ENCODE peak calls at places on chromosomes 16 and 17, in six cellular contexts. One of them, this sample, is unnamed.

GRCh38 chr16:27378871-27379580 is 22.9 kb upstream of the IL21R start:
- DNase-seq in right atrium auricular region: no peak
- DNase-seq in HT1080: no peak
- DNase-seq in COR-L47: no peak
- DNase-seq in T-helper 9 cell: no peak
- DNase-seq in heart left ventricle: no peak
- DNase-seq in this sample: no peak

GRCh38 chr17:49390548-49391324 is 23.9 kb downstream of the PHB1 start:
- DNase-seq in right atrium auricular region: no peak
- DNase-seq in HT1080: peak
- DNase-seq in COR-L47: no peak
- DNase-seq in T-helper 9 cell: no peak
- DNase-seq in heart left ventricle: peak
- DNase-seq in this sample: peak

GRCh38 chr17:57138956-57139576 is 54.0 kb downstream of the AKAP1 start:
- DNase-seq in right atrium auricular region: no peak
- DNase-seq in HT1080: peak
- DNase-seq in COR-L47: no peak
- DNase-seq in T-helper 9 cell: no peak
- DNase-seq in heart left ventricle: no peak
- DNase-seq in this sample: no peak

GRCh38 chr16:88699180-88699579 is 7.0 kb downstream of the RNF166 start:
- DNase-seq in right atrium auricular region: no peak
- DNase-seq in HT1080: no peak
- DNase-seq in COR-L47: no peak
- DNase-seq in T-helper 9 cell: no peak
- DNase-seq in heart left ventricle: no peak
- DNase-seq in this sample: no peak

GRCh38 chr17:39011907-39012468 is 44.8 kb upstream of the FBXO47 start:
- DNase-seq in right atrium auricular region: peak
- DNase-seq in HT1080: no peak
- DNase-seq in COR-L47: no peak
- DNase-seq in T-helper 9 cell: no peak
- DNase-seq in heart left ventricle: no peak
- DNase-seq in this sample: peak

GRCh38 chr17:7308625-7309433 is 1.4 kb downstream of the EIF5A start:
- DNase-seq in right atrium auricular region: peak
- DNase-seq in HT1080: peak
- DNase-seq in COR-L47: peak
- DNase-seq in T-helper 9 cell: peak
- DNase-seq in heart left ventricle: no peak
- DNase-seq in this sample: peak

GRCh38 chr17:29555840-29556239 is 11.0 kb downstream of the ABHD15 start:
- DNase-seq in right atrium auricular region: no peak
- DNase-seq in HT1080: no peak
- DNase-seq in COR-L47: no peak
- DNase-seq in T-helper 9 cell: no peak
- DNase-seq in heart left ventricle: no peak
- DNase-seq in this sample: peak

GRCh38 chr17:43669971-43670644 is 8.4 kb upstream of the MEOX1 start:
- DNase-seq in right atrium auricular region: no peak
- DNase-seq in HT1080: no peak
- DNase-seq in COR-L47: no peak
- DNase-seq in T-helper 9 cell: no peak
- DNase-seq in heart left ventricle: peak
- DNase-seq in this sample: peak

GRCh38 chr17:37702605-37703004 is 42.3 kb downstream of the HNF1B start:
- DNase-seq in right atrium auricular region: no peak
- DNase-seq in HT1080: peak
- DNase-seq in COR-L47: no peak
- DNase-seq in T-helper 9 cell: no peak
- DNase-seq in heart left ventricle: no peak
- DNase-seq in this sample: no peak

GRCh38 chr17:80629298-80630028 is 84.8 kb downstream of the RPTOR start:
- DNase-seq in right atrium auricular region: no peak
- DNase-seq in HT1080: no peak
- DNase-seq in COR-L47: no peak
- DNase-seq in T-helper 9 cell: no peak
- DNase-seq in heart left ventricle: no peak
- DNase-seq in this sample: peak

GRCh38 chr17:49197346-49197998 is 12.9 kb downstream of the GNGT2 start:
- DNase-seq in right atrium auricular region: no peak
- DNase-seq in HT1080: peak
- DNase-seq in COR-L47: no peak
- DNase-seq in T-helper 9 cell: no peak
- DNase-seq in heart left ventricle: no peak
- DNase-seq in this sample: no peak

GRCh38 chr17:7916799-7917198 is 710 bp upstream of the RNF227 start:
- DNase-seq in right atrium auricular region: no peak
- DNase-seq in HT1080: peak
- DNase-seq in COR-L47: no peak
- DNase-seq in T-helper 9 cell: no peak
- DNase-seq in heart left ventricle: peak
- DNase-seq in this sample: peak

GRCh38 chr16:71834291-71834690 is 11.5 kb upstream of the ATXN1L start:
- DNase-seq in right atrium auricular region: no peak
- DNase-seq in HT1080: no peak
- DNase-seq in COR-L47: no peak
- DNase-seq in T-helper 9 cell: no peak
- DNase-seq in heart left ventricle: no peak
- DNase-seq in this sample: no peak

GRCh38 chr16:23552171-23552570 is 5.0 kb downstream of the EARS2 start:
- DNase-seq in right atrium auricular region: no peak
- DNase-seq in HT1080: no peak
- DNase-seq in COR-L47: no peak
- DNase-seq in T-helper 9 cell: no peak
- DNase-seq in heart left ventricle: no peak
- DNase-seq in this sample: no peak

GRCh38 chr17:32769846-32770245 is 107.1 kb downstream of the MYO1D start:
- DNase-seq in right atrium auricular region: no peak
- DNase-seq in HT1080: no peak
- DNase-seq in COR-L47: peak
- DNase-seq in T-helper 9 cell: no peak
- DNase-seq in heart left ventricle: no peak
- DNase-seq in this sample: peak

GRCh38 chr17:36597229-36597628 is 4.2 kb upstream of the MRM1 start:
- DNase-seq in right atrium auricular region: no peak
- DNase-seq in HT1080: no peak
- DNase-seq in COR-L47: no peak
- DNase-seq in T-helper 9 cell: no peak
- DNase-seq in heart left ventricle: no peak
- DNase-seq in this sample: no peak

GRCh38 chr17:18187816-18188761 is 4.5 kb downstream of the ALKBH5 start:
- DNase-seq in right atrium auricular region: no peak
- DNase-seq in HT1080: peak
- DNase-seq in COR-L47: no peak
- DNase-seq in T-helper 9 cell: no peak
- DNase-seq in heart left ventricle: no peak
- DNase-seq in this sample: no peak

GRCh38 chr17:30234296-30234695 is 1.2 kb downstream of the SLC6A4 start:
- DNase-seq in right atrium auricular region: no peak
- DNase-seq in HT1080: no peak
- DNase-seq in COR-L47: no peak
- DNase-seq in T-helper 9 cell: no peak
- DNase-seq in heart left ventricle: no peak
- DNase-seq in this sample: no peak

GRCh38 chr17:65914784-65915342 is 277.1 kb downstream of the CEP112 start:
- DNase-seq in right atrium auricular region: no peak
- DNase-seq in HT1080: peak
- DNase-seq in COR-L47: no peak
- DNase-seq in T-helper 9 cell: no peak
- DNase-seq in heart left ventricle: no peak
- DNase-seq in this sample: no peak

GRCh38 chr17:6457688-6458190 is 13.5 kb downstream of the PIMREG start:
- DNase-seq in right atrium auricular region: no peak
- DNase-seq in HT1080: no peak
- DNase-seq in COR-L47: no peak
- DNase-seq in T-helper 9 cell: no peak
- DNase-seq in heart left ventricle: peak
- DNase-seq in this sample: peak

GRCh38 chr16:12899529-12900168 is 1.7 kb upstream of the SHISA9 start:
- DNase-seq in right atrium auricular region: no peak
- DNase-seq in HT1080: no peak
- DNase-seq in COR-L47: no peak
- DNase-seq in T-helper 9 cell: no peak
- DNase-seq in heart left ventricle: no peak
- DNase-seq in this sample: no peak

GRCh38 chr16:85673529-85674417 is 15.0 kb downstream of the GINS2 start:
- DNase-seq in right atrium auricular region: peak
- DNase-seq in HT1080: no peak
- DNase-seq in COR-L47: peak
- DNase-seq in T-helper 9 cell: no peak
- DNase-seq in heart left ventricle: no peak
- DNase-seq in this sample: no peak

GRCh38 chr16:2364638-2365210 is 24.2 kb upstream of the ABCA3 start:
- DNase-seq in right atrium auricular region: no peak
- DNase-seq in HT1080: no peak
- DNase-seq in COR-L47: no peak
- DNase-seq in T-helper 9 cell: no peak
- DNase-seq in heart left ventricle: no peak
- DNase-seq in this sample: no peak

GRCh38 chr16:12881771-12882170 is 19.6 kb upstream of the SHISA9 start:
- DNase-seq in right atrium auricular region: no peak
- DNase-seq in HT1080: no peak
- DNase-seq in COR-L47: no peak
- DNase-seq in T-helper 9 cell: no peak
- DNase-seq in heart left ventricle: no peak
- DNase-seq in this sample: no peak

GRCh38 chr17:81397314-81398169 is 2.3 kb downstream of the BAHCC1 start:
- DNase-seq in right atrium auricular region: no peak
- DNase-seq in HT1080: no peak
- DNase-seq in COR-L47: peak
- DNase-seq in T-helper 9 cell: no peak
- DNase-seq in heart left ventricle: no peak
- DNase-seq in this sample: peak

GRCh38 chr17:81184596-81184995 is 18.6 kb upstream of the AATK start:
- DNase-seq in right atrium auricular region: no peak
- DNase-seq in HT1080: no peak
- DNase-seq in COR-L47: no peak
- DNase-seq in T-helper 9 cell: no peak
- DNase-seq in heart left ventricle: no peak
- DNase-seq in this sample: no peak

GRCh38 chr16:19001788-19002187 is 18.1 kb downstream of the TMC7 start:
- DNase-seq in right atrium auricular region: no peak
- DNase-seq in HT1080: peak
- DNase-seq in COR-L47: no peak
- DNase-seq in T-helper 9 cell: no peak
- DNase-seq in heart left ventricle: no peak
- DNase-seq in this sample: no peak

GRCh38 chr17:19322861-19323260 is 39.7 kb downstream of the B9D1 start:
- DNase-seq in right atrium auricular region: no peak
- DNase-seq in HT1080: no peak
- DNase-seq in COR-L47: no peak
- DNase-seq in T-helper 9 cell: no peak
- DNase-seq in heart left ventricle: no peak
- DNase-seq in this sample: no peak